ENCODE peak calls at places on chromosome 17, in nine cellular contexts. O, L, Q, P, A, T, E, M and N are unnamed samples.

GRCh38 chr17:54466875-54467274 is 433.8 kb upstream of the TOM1L1 start:
- DNase-seq in O (no peak), L (no peak), Q (no peak), P (no peak), A (no peak), T (no peak), E (no peak), M (no peak), N (no peak)

GRCh38 chr17:48333034-48333491 is 97.0 kb downstream of the SKAP1 start:
- DNase-seq in O (no peak), L (peak), Q (no peak), P (peak), A (no peak), T (no peak), E (no peak), M (no peak), N (no peak)

GRCh38 chr17:8825802-8826201 is 26.6 kb upstream of the MFSD6L start:
- DNase-seq in O (no peak), L (no peak), Q (no peak), P (no peak), A (no peak), T (no peak), E (no peak), M (no peak), N (no peak)

GRCh38 chr17:73335591-73336503 is 24.0 kb upstream of the CDC42EP4 start:
- DNase-seq in O (no peak), L (no peak), Q (no peak), P (no peak), A (no peak), T (no peak), E (no peak), M (no peak), N (no peak)

GRCh38 chr17:28705728-28706334 is 5.9 kb downstream of the PROCA1 start:
- DNase-seq in O (no peak), L (no peak), Q (no peak), P (no peak), A (no peak), T (no peak), E (no peak), M (no peak), N (no peak)

GRCh38 chr17:73318427-73318813 is 6.6 kb upstream of the CDC42EP4 start:
- DNase-seq in O (no peak), L (no peak), Q (no peak), P (no peak), A (no peak), T (no peak), E (no peak), M (no peak), N (no peak)

GRCh38 chr17:78568494-78569115 is 8.6 kb downstream of the DNAH17 start:
- DNase-seq in O (no peak), L (peak), Q (no peak), P (no peak), A (no peak), T (no peak), E (no peak), M (no peak), N (no peak)

GRCh38 chr17:13353590-13353989 is 248.1 kb downstream of the HS3ST3A1 start:
- DNase-seq in O (peak), L (peak), Q (no peak), P (no peak), A (peak), T (no peak), E (no peak), M (no peak), N (peak)

GRCh38 chr17:76515291-76515949 is 14.2 kb upstream of the RHBDF2 start:
- DNase-seq in O (peak), L (peak), Q (peak), P (peak), A (peak), T (peak), E (peak), M (no peak), N (no peak)

GRCh38 chr17:57956311-57957119 is 1.3 kb upstream of the CUEDC1 start:
- DNase-seq in O (no peak), L (no peak), Q (peak), P (no peak), A (no peak), T (no peak), E (peak), M (peak), N (no peak)

GRCh38 chr17:601462-602303 is 113.0 kb downstream of the VPS53 start:
- DNase-seq in O (no peak), L (peak), Q (no peak), P (no peak), A (no peak), T (no peak), E (no peak), M (no peak), N (no peak)

GRCh38 chr17:6428207-6428965 is 6.5 kb downstream of the AIPL1 start:
- DNase-seq in O (no peak), L (no peak), Q (no peak), P (no peak), A (no peak), T (no peak), E (no peak), M (no peak), N (no peak)

GRCh38 chr17:80183581-80184422 is 14.0 kb downstream of the CARD14 start:
- DNase-seq in O (no peak), L (no peak), Q (no peak), P (no peak), A (no peak), T (no peak), E (no peak), M (no peak), N (no peak)

GRCh38 chr17:28112199-28112995 is 69.9 kb downstream of the NLK start:
- DNase-seq in O (peak), L (peak), Q (no peak), P (no peak), A (no peak), T (no peak), E (no peak), M (no peak), N (no peak)